ENCODE peak calls at places on chromosomes 3 and 15, in five cellular contexts. E is endothelial cell, P is DMS53, V is ELR, O is ELF-1. R is an unnamed sample.

GRCh38 chr3:76497636-76498035 is 542.3 kb upstream of the ROBO2 start:
- DNase-seq in E (no peak), P (no peak), V (peak; percentile 67), O (peak; percentile 71), R (no peak)

GRCh38 chr3:66962624-66963023 is 35.5 kb upstream of the KBTBD8 start:
- DNase-seq in E (no peak), P (no peak), V (no peak), O (no peak), R (no peak)

GRCh38 chr15:70284438-70285214 is 186.9 kb upstream of the TLE3 start:
- DNase-seq in E (no peak), P (peak; percentile 81), V (no peak), O (no peak), R (peak; percentile 74)

GRCh38 chr3:17138246-17139039 is 253.7 kb downstream of the PLCL2 start:
- DNase-seq in E (no peak), P (no peak), V (peak; percentile 6), O (no peak), R (no peak)

GRCh38 chr15:65847977-65848376 is 21.3 kb upstream of the RAB11A start:
- DNase-seq in E (no peak), P (peak; percentile 13), V (no peak), O (no peak), R (no peak)

GRCh38 chr15:69093127-69093526 is 67.3 kb upstream of the GLCE start:
- DNase-seq in E (no peak), P (no peak), V (peak; percentile 44), O (peak; percentile 67), R (no peak)

GRCh38 chr15:85772668-85773067 is 22.1 kb downstream of the KLHL25 start:
- DNase-seq in E (no peak), P (no peak), V (no peak), O (no peak), R (no peak)

GRCh38 chr15:85354432-85354831 is 26.0 kb upstream of the AKAP13 start:
- DNase-seq in E (no peak), P (no peak), V (peak; percentile 34), O (peak; percentile 61), R (no peak)

GRCh38 chr15:45906230-45906629 is 271.4 kb downstream of the SQOR start:
- DNase-seq in E (no peak), P (no peak), V (no peak), O (no peak), R (no peak)

GRCh38 chr3:157282261-157283191 is 122.6 kb upstream of the CCNL1 start:
- DNase-seq in E (no peak), P (no peak), V (peak; percentile 93), O (no peak), R (no peak)

GRCh38 chr3:15623535-15624450 is 22.2 kb downstream of the BTD start:
- DNase-seq in E (no peak), P (no peak), V (no peak), O (no peak), R (no peak)

GRCh38 chr15:31263751-31264533 is 62.7 kb upstream of the KLF13 start:
- DNase-seq in E (no peak), P (peak; percentile 85), V (no peak), O (no peak), R (peak; percentile 91)

GRCh38 chr3:150412599-150413069 is 4.5 kb downstream of the TSC22D2 start:
- DNase-seq in E (no peak), P (peak; percentile 30), V (peak; percentile 88), O (no peak), R (no peak)

GRCh38 chr15:41013698-41014414 is 60.6 kb downstream of the CHAC1 start:
- DNase-seq in E (no peak), P (no peak), V (peak; percentile 40), O (no peak), R (no peak)

GRCh38 chr15:101482526-101483371 is 6.8 kb downstream of the PCSK6 start:
- DNase-seq in E (no peak), P (no peak), V (no peak), O (no peak), R (no peak)

GRCh38 chr3:25899352-25900101 is 109.6 kb downstream of the OXSM start:
- DNase-seq in E (no peak), P (no peak), V (no peak), O (no peak), R (no peak)

GRCh38 chr15:57377478-57377847 is 1.2 kb downstream of the CGNL1 start:
- DNase-seq in E (no peak), P (peak; percentile 36), V (peak; percentile 3), O (peak; percentile 51), R (no peak)

R was measured in lower lobe of right lung.